ENCODE peak calls at places on chromosomes 3 and 15, in nine cellular contexts. N is heart right ventricle; P is lung; C is CD4-positive, alpha-beta T cell; M is neural progenitor cell; H is H9; X is A549; V is dorsolateral prefrontal cortex; A is LNCaP clone FGC. G is an unnamed sample.

GRCh38 chr3:153818338-153818737 is 302.9 kb upstream of the ARHGEF26 start:
- DNase-seq in N (no peak), H (no peak), M (no peak), A (no peak), P (no peak), X (no peak), C (no peak), V (no peak), G (no peak)

GRCh38 chr3:54826255-54826691 is 101.6 kb downstream of the LRTM1 start:
- DNase-seq in X (no peak), H (no peak), P (no peak), C (no peak), M (no peak), N (no peak), A (no peak), V (no peak), G (no peak)

GRCh38 chr15:48032911-48033310 is 87.9 kb upstream of the SLC24A5 start:
- DNase-seq in X (no peak), H (no peak), P (no peak), M (no peak), A (no peak), N (no peak), C (no peak), V (no peak), G (no peak)

GRCh38 chr3:184066211-184066610 is 13.4 kb downstream of the HTR3C start:
- DNase-seq in P (no peak), C (no peak), H (no peak), V (no peak), M (no peak), X (no peak), A (no peak), N (no peak), G (no peak)

GRCh38 chr3:100525753-100526612 is 33.6 kb downstream of the TMEM45A start:
- DNase-seq in P (no peak), H (no peak), X (no peak), V (no peak), A (no peak), M (no peak), C (no peak), N (no peak), G (no peak)

GRCh38 chr15:42919794-42920280 is 741 bp downstream of the TTBK2 start:
- DNase-seq in A (no peak), N (no peak), V (no peak), X (no peak), H (peak), M (peak), C (peak), P (peak), G (no peak)

GRCh38 chr3:186754006-186754405 is 29.4 kb upstream of the EIF4A2 start:
- DNase-seq in P (no peak), H (no peak), C (no peak), N (no peak), M (no peak), A (no peak), V (no peak), X (no peak), G (no peak)

GRCh38 chr3:55367396-55367795 is 119.7 kb downstream of the WNT5A start:
- DNase-seq in N (no peak), A (no peak), C (no peak), P (no peak), H (no peak), V (no peak), M (no peak), X (no peak), G (no peak)

GRCh38 chr15:51312754-51313390 is 25.5 kb downstream of the CYP19A1 start:
- DNase-seq in N (no peak), X (no peak), M (no peak), A (no peak), P (no peak), C (no peak), V (no peak), H (no peak), G (no peak)

GRCh38 chr3:114508976-114509375 is 215.1 kb downstream of the TIGIT start:
- DNase-seq in A (no peak), C (no peak), V (no peak), M (no peak), H (no peak), X (no peak), P (no peak), N (no peak), G (no peak)

GRCh38 chr3:123421353-123422174 is 27.3 kb downstream of the ADCY5 start:
- DNase-seq in P (no peak), X (no peak), H (no peak), N (peak), V (peak), C (no peak), A (no peak), M (no peak), G (no peak)

GRCh38 chr15:22811640-22812039 is 25.2 kb downstream of the NIPA1 start:
- DNase-seq in A (no peak), M (peak), C (no peak), H (peak), V (peak), P (no peak), X (peak), N (no peak), G (no peak)

GRCh38 chr3:151976211-151977050 is 103.0 kb downstream of the SUCNR1 start:
- DNase-seq in X (peak), M (no peak), V (no peak), H (no peak), A (no peak), P (no peak), C (no peak), N (no peak), G (no peak)

GRCh38 chr3:56075089-56075488 is 393.2 kb downstream of the ERC2 start:
- DNase-seq in P (no peak), C (no peak), N (no peak), X (no peak), H (no peak), M (no peak), V (no peak), A (no peak), G (no peak)

GRCh38 chr3:193946945-193947344 is 189.0 kb upstream of the HES1 start:
- DNase-seq in H (no peak), C (no peak), A (no peak), V (no peak), N (no peak), M (no peak), P (no peak), X (no peak), G (no peak)

GRCh38 chr15:39125904-39126303 is 455.0 kb upstream of the THBS1 start:
- DNase-seq in N (no peak), A (peak), P (no peak), C (no peak), X (peak), H (peak), M (peak), V (no peak), G (no peak)

GRCh38 chr3:45113625-45114050 is 32.5 kb downstream of the CDCP1 start:
- DNase-seq in N (no peak), V (no peak), A (no peak), P (no peak), H (no peak), M (no peak), C (no peak), X (no peak), G (no peak)

GRCh38 chr3:365268-365667 is 168.7 kb downstream of the CHL1 start:
- DNase-seq in C (no peak), X (no peak), M (no peak), A (no peak), V (no peak), H (no peak), P (no peak), N (no peak), G (no peak)

GRCh38 chr3:77259701-77260100 is 219.8 kb downstream of the ROBO2 start:
- DNase-seq in M (no peak), N (no peak), V (no peak), X (no peak), P (no peak), C (no peak), H (no peak), A (peak), G (no peak)

GRCh38 chr15:37099321-37100108 is 834 bp downstream of the MEIS2 start:
- DNase-seq in M (peak), V (no peak), N (no peak), C (no peak), H (no peak), X (peak), P (no peak), A (no peak), G (no peak)

GRCh38 chr15:37783290-37783689 is 151.2 kb upstream of the TMCO5A start:
- DNase-seq in C (no peak), V (no peak), N (no peak), H (no peak), M (peak), A (no peak), X (no peak), P (no peak), G (no peak)

GRCh38 chr15:39215006-39215405 is 365.9 kb upstream of the THBS1 start:
- DNase-seq in X (no peak), M (no peak), P (no peak), V (no peak), N (no peak), C (no peak), H (no peak), A (no peak), G (no peak)

GRCh38 chr15:76187151-76187550 is 124.1 kb downstream of the ETFA start:
- DNase-seq in C (no peak), A (no peak), V (no peak), M (no peak), H (no peak), N (no peak), P (no peak), X (no peak), G (no peak)

GRCh38 chr3:135050536-135050935 is 255.5 kb downstream of the EPHB1 start:
- DNase-seq in H (peak), P (no peak), V (no peak), N (no peak), X (no peak), M (no peak), C (no peak), A (no peak), G (no peak)

GRCh38 chr3:50652709-50653108 is 22.0 kb upstream of the DOCK3 start:
- DNase-seq in N (peak), C (peak), P (peak), H (peak), A (no peak), V (no peak), M (peak), X (peak), G (no peak)

GRCh38 chr15:70856884-70857546 is 3.1 kb upstream of the LARP6 start:
- DNase-seq in N (peak), H (no peak), A (peak), C (no peak), P (peak), M (no peak), V (no peak), X (no peak), G (no peak)

GRCh38 chr3:193869221-193870201 is 266.4 kb upstream of the HES1 start:
- DNase-seq in V (no peak), N (peak), X (peak), A (no peak), M (peak), C (no peak), H (peak), P (no peak), G (peak)

GRCh38 chr3:131221731-131222130 is 159.8 kb upstream of the NUDT16 start:
- DNase-seq in H (no peak), A (no peak), P (no peak), V (no peak), X (no peak), C (no peak), N (no peak), M (no peak), G (no peak)

GRCh38 chr3:82567029-82567600 is 805.7 kb upstream of the GBE1 start:
- DNase-seq in H (no peak), N (no peak), X (no peak), C (no peak), V (no peak), A (no peak), M (no peak), P (no peak), G (no peak)

GRCh38 chr3:169348981-169349942 is 314.2 kb downstream of the MECOM start:
- DNase-seq in N (no peak), X (no peak), A (no peak), H (no peak), M (no peak), V (no peak), C (no peak), P (peak), G (no peak)

GRCh38 chr3:108125151-108125540 is 34.3 kb upstream of the CD47 start:
- DNase-seq in C (no peak), X (no peak), V (no peak), M (no peak), P (no peak), H (no peak), A (no peak), N (no peak), G (no peak)

GRCh38 chr3:126285369-126285768 is 71.8 kb downstream of the KLF15 start:
- DNase-seq in N (no peak), V (no peak), X (no peak), M (no peak), H (no peak), P (no peak), C (no peak), A (no peak), G (no peak)

GRCh38 chr3:184003187-184003967 is 14.3 kb downstream of the ABCC5 start:
- DNase-seq in C (no peak), P (no peak), M (no peak), N (no peak), X (no peak), A (no peak), V (no peak), H (no peak), G (no peak)

GRCh38 chr15:65081758-65082157 is 5.2 kb downstream of the KBTBD13 start:
- DNase-seq in P (no peak), M (no peak), N (no peak), V (no peak), C (no peak), A (no peak), H (no peak), X (no peak), G (no peak)

GRCh38 chr15:43943511-43943910 is 116.7 kb downstream of the WDR76 start:
- DNase-seq in C (no peak), A (no peak), N (no peak), X (no peak), V (no peak), P (no peak), M (no peak), H (no peak), G (no peak)

GRCh38 chr3:139302084-139302800 is 41.6 kb upstream of the MRPS22 start:
- DNase-seq in P (no peak), H (no peak), C (no peak), X (peak), M (no peak), A (no peak), V (no peak), N (peak), G (no peak)

GRCh38 chr15:68542771-68543544 is 35.8 kb upstream of the CORO2B start:
- DNase-seq in M (no peak), V (no peak), H (no peak), X (peak), A (no peak), P (peak), N (no peak), C (no peak), G (no peak)

GRCh38 chr15:53589526-53590057 is 169.9 kb downstream of the WDR72 start:
- DNase-seq in C (no peak), H (no peak), V (no peak), X (no peak), A (no peak), M (no peak), P (no peak), N (no peak), G (no peak)

GRCh38 chr15:53581513-53581912 is 177.9 kb downstream of the WDR72 start:
- DNase-seq in V (no peak), P (no peak), X (no peak), N (no peak), M (no peak), A (no peak), C (no peak), H (no peak), G (no peak)

GRCh38 chr15:53591041-53591440 is 168.4 kb downstream of the WDR72 start:
- DNase-seq in X (no peak), H (no peak), V (no peak), C (no peak), N (no peak), A (no peak), M (no peak), P (no peak), G (no peak)

GRCh38 chr15:53588773-53589172 is 170.7 kb downstream of the WDR72 start:
- DNase-seq in A (no peak), N (no peak), V (no peak), X (peak), M (no peak), H (no peak), C (no peak), P (no peak), G (no peak)

GRCh38 chr15:53586815-53587214 is 172.6 kb downstream of the WDR72 start:
- DNase-seq in C (no peak), M (peak), N (no peak), V (peak), X (no peak), P (peak), A (no peak), H (peak), G (peak)
- TF ChIP-seq CTCF in C (no peak), M (peak), N (peak), V (peak), X (peak), P (no peak), A (peak), H (peak), G (peak)

GRCh38 chr3:72812201-72812600 is 36.0 kb downstream of the SHQ1 start:
- DNase-seq in C (no peak), A (no peak), P (no peak), V (no peak), M (no peak), N (no peak), X (no peak), H (no peak), G (no peak)

GRCh38 chr3:72814308-72814707 is 33.9 kb downstream of the SHQ1 start:
- DNase-seq in V (no peak), C (no peak), A (no peak), H (no peak), M (no peak), P (no peak), N (no peak), X (no peak), G (no peak)

GRCh38 chr3:72810659-72811434 is 37.4 kb downstream of the SHQ1 start:
- DNase-seq in X (no peak), V (no peak), P (no peak), M (no peak), C (no peak), N (no peak), H (no peak), A (no peak), G (no peak)

GRCh38 chr3:72810063-72810462 is 38.2 kb downstream of the SHQ1 start:
- DNase-seq in H (no peak), M (peak), C (no peak), P (no peak), X (no peak), A (no peak), N (no peak), V (no peak), G (no peak)

GRCh38 chr3:72811551-72811950 is 36.7 kb downstream of the SHQ1 start:
- DNase-seq in M (no peak), H (no peak), P (no peak), A (no peak), N (no peak), C (no peak), V (no peak), X (no peak), G (no peak)
- TF ChIP-seq CTCF in M (peak), H (peak), P (no peak), A (peak), N (no peak), C (peak), V (no peak), X (no peak), G (peak)

DNA sequence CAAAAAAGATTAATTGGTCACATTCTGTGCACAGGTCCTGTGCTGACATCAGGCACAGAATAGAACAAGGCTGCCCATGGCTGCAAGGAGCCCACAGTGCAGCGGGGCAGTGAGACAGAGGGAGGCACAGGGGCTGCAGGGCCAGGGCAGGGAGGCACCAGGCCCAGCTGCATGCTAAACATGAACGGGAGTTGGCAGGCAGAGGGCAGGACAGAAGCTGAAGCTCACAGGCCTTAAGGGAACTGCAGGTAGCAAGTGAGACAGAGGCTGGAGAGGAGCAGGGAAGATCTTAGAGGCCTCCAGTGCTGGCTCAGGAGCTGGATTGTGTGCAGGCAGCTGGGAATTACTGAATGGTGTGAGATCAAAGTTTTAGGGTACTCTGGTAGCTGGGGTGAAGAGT is 26.2 kb downstream of the IDH3A start:
- DNase-seq in V (no peak), A (no peak), H (no peak), X (no peak), N (no peak), P (no peak), M (no peak), C (no peak), G (no peak)
- TF ChIP-seq CTCF in V (no peak), A (no peak), H (no peak), X (no peak), N (no peak), P (no peak), M (no peak), C (no peak), G (no peak)

GRCh38 chr3:94522488-94522887 is 459.6 kb downstream of the NSUN3 start:
- DNase-seq in P (no peak), A (no peak), C (no peak), M (peak), N (no peak), H (no peak), X (no peak), V (no peak), G (no peak)
- TF ChIP-seq CTCF in P (no peak), A (peak), C (no peak), M (peak), N (no peak), H (peak), X (no peak), V (no peak), G (peak)

DNA sequence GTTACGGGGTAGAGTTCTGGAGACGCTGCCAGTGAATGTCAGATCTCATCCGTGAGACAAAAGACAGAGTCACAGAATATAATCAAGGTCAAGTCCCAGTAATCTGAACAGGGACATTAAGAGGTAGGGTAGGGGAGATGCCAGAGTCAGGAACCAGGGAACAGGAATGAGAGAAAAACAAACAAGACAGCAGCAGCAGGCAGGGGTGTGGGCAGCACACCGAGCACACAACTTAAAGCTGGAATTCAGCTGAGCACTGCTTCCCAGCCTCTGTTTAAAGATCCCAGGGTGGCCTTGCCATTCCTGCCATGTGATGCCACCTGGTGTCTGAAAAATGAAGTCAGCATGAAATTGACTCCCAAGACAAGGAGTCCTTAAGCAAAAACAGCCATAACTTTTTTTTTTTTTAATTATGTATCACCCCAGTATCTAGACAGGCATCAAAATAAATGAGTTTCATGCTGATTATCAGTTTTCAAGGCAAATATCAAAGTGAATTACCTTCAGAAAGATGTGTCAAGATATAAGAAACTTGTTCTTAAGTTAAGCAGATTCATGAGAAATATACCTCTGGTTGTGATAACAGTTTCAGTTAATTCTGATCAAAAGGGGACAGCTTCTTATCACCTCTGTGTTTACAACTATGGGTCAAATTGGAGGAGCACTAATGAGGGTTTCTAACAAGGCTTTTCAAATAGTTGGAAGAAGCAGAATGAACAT is 203.7 kb downstream of the SLC9A9 start:
- DNase-seq in X (peak), N (no peak), P (peak), H (peak), V (peak), M (peak), C (no peak), A (peak), G (peak)
- TF ChIP-seq CTCF in X (peak), N (peak), P (peak), H (peak), V (peak), M (peak), C (no peak), A (peak), G (peak)

DNA sequence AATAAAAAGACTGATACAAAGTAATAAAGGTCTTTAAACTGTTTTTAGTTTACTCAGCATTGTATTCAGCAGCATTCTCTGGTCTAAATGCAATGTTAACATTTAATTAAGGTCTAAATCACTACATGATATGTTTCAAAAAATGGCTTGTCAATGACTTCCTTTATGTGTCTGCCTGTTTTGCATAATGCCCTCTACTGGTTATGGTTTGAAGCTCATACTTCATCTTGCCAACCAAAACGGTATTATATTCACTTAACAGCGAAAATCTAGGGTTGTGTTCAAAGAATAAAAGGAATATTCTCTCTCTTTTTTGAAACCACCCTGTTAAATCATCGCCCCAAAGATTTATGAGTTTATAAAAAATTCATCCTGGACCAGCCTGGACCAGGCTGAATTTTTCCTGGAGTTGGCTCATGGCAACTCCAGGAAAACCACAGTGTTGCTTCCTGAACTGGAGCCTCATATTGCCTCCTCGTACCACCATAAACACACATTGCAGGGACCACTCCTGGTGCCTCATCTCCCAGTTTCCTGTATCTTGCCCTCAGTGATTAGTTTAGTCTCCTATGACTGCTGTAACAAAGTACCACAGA is 6.7 kb upstream of the NCEH1 start:
- DNase-seq in H (no peak), X (peak), N (no peak), P (no peak), V (no peak), A (no peak), M (no peak), C (no peak), G (no peak)
- TF ChIP-seq CTCF in H (peak), X (peak), N (peak), P (no peak), V (no peak), A (peak), M (no peak), C (peak), G (no peak)